ENCODE peak calls at places on chromosomes 6 and 20, in six cellular contexts. S, Q, R, H, D and T are unnamed samples.

GRCh38 chr6:90406957-90407356 is 110.3 kb upstream of the BACH2 start:
- DNase-seq in S (no peak), Q (no peak), R (no peak), H (no peak), D (peak; percentile 48), T (no peak)

GRCh38 chr20:1894951-1895673 is at the start of gene SIRPA:
- DNase-seq in S (peak; percentile 39), Q (peak; percentile 28), R (peak; percentile 62), H (peak; percentile 88), D (peak; percentile 67), T (peak; percentile 39)

GRCh38 chr20:8454137-8454712 is 322.2 kb downstream of the PLCB1 start:
- DNase-seq in S (no peak), Q (no peak), R (no peak), H (peak; percentile 97), D (peak; percentile 87), T (no peak)

GRCh38 chr20:38515631-38516030 is 43.0 kb downstream of the RALGAPB start:
- DNase-seq in S (no peak), Q (no peak), R (no peak), H (no peak), D (no peak), T (no peak)

GRCh38 chr20:18679020-18679419 is 91.2 kb downstream of the DTD1 start:
- DNase-seq in S (no peak), Q (no peak), R (no peak), H (peak; percentile 4), D (no peak), T (no peak)

GRCh38 chr6:89818977-89819335 is 638 bp downstream of the MDN1 start:
- DNase-seq in S (peak; percentile 32), Q (no peak), R (no peak), H (peak; percentile 56), D (peak; percentile 58), T (no peak)

GRCh38 chr6:165506657-165507056 is 156.4 kb downstream of the PDE10A start:
- DNase-seq in S (no peak), Q (no peak), R (no peak), H (no peak), D (no peak), T (no peak)

GRCh38 chr6:13262302-13263006 is 65.9 kb downstream of the TBC1D7 start:
- DNase-seq in S (no peak), Q (no peak), R (no peak), H (peak; percentile 8), D (peak; percentile 66), T (no peak)

GRCh38 chr6:107489636-107490567 is at the start of gene SOBP:
- DNase-seq in S (peak; percentile 62), Q (peak; percentile 41), R (peak; percentile 83), H (peak; percentile 68), D (peak; percentile 69), T (peak; percentile 43)

GRCh38 chr20:43919686-43920403 is 5.2 kb downstream of the TOX2 start:
- DNase-seq in S (no peak), Q (no peak), R (no peak), H (no peak), D (peak; percentile 34), T (no peak)

GRCh38 chr20:3543901-3544507 is 73.2 kb downstream of the ATRN start:
- DNase-seq in S (no peak), Q (no peak), R (no peak), H (peak; percentile 5), D (peak; percentile 43), T (no peak)

GRCh38 chr20:35511814-35512420 is 17.5 kb downstream of the C20orf173 start:
- DNase-seq in S (no peak), Q (peak; percentile 63), R (peak; percentile 58), H (peak; percentile 59), D (peak; percentile 63), T (peak; percentile 20)

GRCh38 chr6:47440722-47441121 is 36.9 kb upstream of the CD2AP start:
- DNase-seq in S (peak; percentile 30), Q (peak; percentile 37), R (no peak), H (no peak), D (no peak), T (no peak)

GRCh38 chr6:168451805-168452204 is 10.8 kb downstream of the SMOC2 start:
- DNase-seq in S (no peak), Q (no peak), R (no peak), H (no peak), D (no peak), T (no peak)

GRCh38 chr20:7003598-7003997 is 236.1 kb downstream of the BMP2 start:
- DNase-seq in S (no peak), Q (no peak), R (no peak), H (no peak), D (no peak), T (no peak)